ENCODE peak calls at places on chromosomes 7 and 10, in ten cellular contexts. One of them, this sample, is unnamed.

GRCh38 chr10:1152386-1153252 is 96.4 kb downstream of the WDR37 start:
- DNase-seq in fibroblast of lung: no peak
- DNase-seq in endodermal cell: peak; percentile 35
- DNase-seq in NB4: no peak
- DNase-seq in mucosa of descending colon: no peak
- DNase-seq in type B pancreatic cell: peak; percentile 43
- DNase-seq in A549: no peak
- DNase-seq in HCT116: no peak
- DNase-seq in astrocyte of the spinal cord: no peak
- DNase-seq in left lung: no peak
- DNase-seq in this sample: no peak

GRCh38 chr7:87517136-87517805 is 41.8 kb upstream of the ABCB4 start:
- DNase-seq in left lung: no peak
- DNase-seq in NB4: peak; percentile 4
- DNase-seq in mucosa of descending colon: no peak
- DNase-seq in type B pancreatic cell: no peak
- DNase-seq in fibroblast of lung: no peak
- DNase-seq in HCT116: no peak
- DNase-seq in A549: no peak
- DNase-seq in endodermal cell: no peak
- DNase-seq in astrocyte of the spinal cord: peak; percentile 28
- DNase-seq in this sample: no peak

GRCh38 chr10:121580276-121581116 is 17.7 kb downstream of the FGFR2 start:
- DNase-seq in type B pancreatic cell: no peak
- DNase-seq in NB4: no peak
- DNase-seq in astrocyte of the spinal cord: no peak
- DNase-seq in HCT116: no peak
- DNase-seq in endodermal cell: peak; percentile 88
- DNase-seq in A549: no peak
- DNase-seq in fibroblast of lung: no peak
- DNase-seq in left lung: no peak
- DNase-seq in mucosa of descending colon: no peak
- DNase-seq in this sample: peak; percentile 63

GRCh38 chr7:115070311-115070710 is 148.4 kb downstream of the MDFIC start:
- DNase-seq in fibroblast of lung: no peak
- DNase-seq in HCT116: no peak
- DNase-seq in mucosa of descending colon: no peak
- DNase-seq in type B pancreatic cell: no peak
- DNase-seq in NB4: no peak
- DNase-seq in endodermal cell: no peak
- DNase-seq in left lung: no peak
- DNase-seq in A549: no peak
- DNase-seq in astrocyte of the spinal cord: no peak
- DNase-seq in this sample: no peak

GRCh38 chr7:127770870-127771269 is 118.9 kb downstream of the SND1 start:
- DNase-seq in astrocyte of the spinal cord: no peak
- DNase-seq in NB4: no peak
- DNase-seq in left lung: no peak
- DNase-seq in mucosa of descending colon: no peak
- DNase-seq in endodermal cell: no peak
- DNase-seq in type B pancreatic cell: no peak
- DNase-seq in fibroblast of lung: peak; percentile 44
- DNase-seq in HCT116: no peak
- DNase-seq in A549: no peak
- DNase-seq in this sample: no peak

GRCh38 chr7:37385787-37386186 is 62.9 kb downstream of the ELMO1 start:
- DNase-seq in fibroblast of lung: no peak
- DNase-seq in type B pancreatic cell: no peak
- DNase-seq in A549: no peak
- DNase-seq in left lung: peak; percentile 73
- DNase-seq in astrocyte of the spinal cord: no peak
- DNase-seq in HCT116: no peak
- DNase-seq in NB4: peak; percentile 19
- DNase-seq in endodermal cell: no peak
- DNase-seq in mucosa of descending colon: no peak
- DNase-seq in this sample: no peak

GRCh38 chr10:35004651-35005050 is 85.5 kb downstream of the CUL2 start:
- DNase-seq in NB4: peak; percentile 84
- DNase-seq in mucosa of descending colon: no peak
- DNase-seq in astrocyte of the spinal cord: no peak
- DNase-seq in endodermal cell: no peak
- DNase-seq in A549: no peak
- DNase-seq in type B pancreatic cell: no peak
- DNase-seq in HCT116: no peak
- DNase-seq in fibroblast of lung: no peak
- DNase-seq in left lung: no peak
- DNase-seq in this sample: no peak

GRCh38 chr10:71767420-71768035 is 5.8 kb downstream of the VSIR start:
- DNase-seq in HCT116: no peak
- DNase-seq in fibroblast of lung: peak; percentile 27
- DNase-seq in left lung: no peak
- DNase-seq in astrocyte of the spinal cord: peak; percentile 13
- DNase-seq in mucosa of descending colon: peak; percentile 72
- DNase-seq in NB4: no peak
- DNase-seq in endodermal cell: no peak
- DNase-seq in type B pancreatic cell: no peak
- DNase-seq in A549: peak; percentile 32
- DNase-seq in this sample: no peak

GRCh38 chr7:2444476-2444875 is 31.7 kb downstream of the GRIFIN start:
- DNase-seq in NB4: no peak
- DNase-seq in mucosa of descending colon: no peak
- DNase-seq in A549: no peak
- DNase-seq in type B pancreatic cell: no peak
- DNase-seq in endodermal cell: no peak
- DNase-seq in astrocyte of the spinal cord: peak; percentile 61
- DNase-seq in left lung: no peak
- DNase-seq in HCT116: no peak
- DNase-seq in fibroblast of lung: peak; percentile 6
- DNase-seq in this sample: no peak

GRCh38 chr7:157466473-157467261 is 129.9 kb downstream of the DNAJB6 start:
- DNase-seq in HCT116: no peak
- DNase-seq in A549: no peak
- DNase-seq in astrocyte of the spinal cord: no peak
- DNase-seq in left lung: no peak
- DNase-seq in mucosa of descending colon: no peak
- DNase-seq in type B pancreatic cell: peak; percentile 58
- DNase-seq in endodermal cell: peak; percentile 62
- DNase-seq in NB4: no peak
- DNase-seq in fibroblast of lung: no peak
- DNase-seq in this sample: no peak

GRCh38 chr10:126948355-126949160 is 43.3 kb downstream of the DOCK1 start:
- DNase-seq in HCT116: no peak
- DNase-seq in A549: no peak
- DNase-seq in endodermal cell: no peak
- DNase-seq in fibroblast of lung: no peak
- DNase-seq in type B pancreatic cell: no peak
- DNase-seq in left lung: no peak
- DNase-seq in NB4: no peak
- DNase-seq in mucosa of descending colon: no peak
- DNase-seq in astrocyte of the spinal cord: no peak
- DNase-seq in this sample: no peak

GRCh38 chr10:50291261-50291850 is 40.0 kb upstream of the ASAH2 start:
- DNase-seq in fibroblast of lung: peak; percentile 49
- DNase-seq in NB4: no peak
- DNase-seq in HCT116: no peak
- DNase-seq in mucosa of descending colon: no peak
- DNase-seq in astrocyte of the spinal cord: peak; percentile 43
- DNase-seq in type B pancreatic cell: no peak
- DNase-seq in left lung: no peak
- DNase-seq in endodermal cell: no peak
- DNase-seq in A549: no peak
- DNase-seq in this sample: no peak

GRCh38 chr10:132878730-132879407 is 63.5 kb downstream of the CFAP46 start:
- DNase-seq in HCT116: no peak
- DNase-seq in astrocyte of the spinal cord: no peak
- DNase-seq in fibroblast of lung: no peak
- DNase-seq in A549: no peak
- DNase-seq in NB4: no peak
- DNase-seq in type B pancreatic cell: peak; percentile 66
- DNase-seq in mucosa of descending colon: peak; percentile 9
- DNase-seq in left lung: peak; percentile 68
- DNase-seq in endodermal cell: peak; percentile 35
- DNase-seq in this sample: no peak

GRCh38 chr7:17015575-17015974 is 133.8 kb upstream of the AGR3 start:
- DNase-seq in left lung: no peak
- DNase-seq in astrocyte of the spinal cord: peak; percentile 20
- DNase-seq in HCT116: no peak
- DNase-seq in mucosa of descending colon: no peak
- DNase-seq in NB4: no peak
- DNase-seq in endodermal cell: no peak
- DNase-seq in fibroblast of lung: peak; percentile 6
- DNase-seq in type B pancreatic cell: no peak
- DNase-seq in A549: no peak
- DNase-seq in this sample: no peak

GRCh38 chr10:79038841-79039201 is 29.9 kb upstream of the ZMIZ1 start:
- DNase-seq in A549: no peak
- DNase-seq in astrocyte of the spinal cord: peak; percentile 3
- DNase-seq in type B pancreatic cell: no peak
- DNase-seq in HCT116: no peak
- DNase-seq in fibroblast of lung: peak; percentile 47
- DNase-seq in left lung: no peak
- DNase-seq in endodermal cell: peak; percentile 89
- DNase-seq in NB4: no peak
- DNase-seq in mucosa of descending colon: no peak
- DNase-seq in this sample: peak; percentile 38

GRCh38 chr7:55548295-55548731 is 24.0 kb downstream of the VOPP1 start:
- DNase-seq in type B pancreatic cell: no peak
- DNase-seq in astrocyte of the spinal cord: no peak
- DNase-seq in A549: no peak
- DNase-seq in mucosa of descending colon: no peak
- DNase-seq in NB4: no peak
- DNase-seq in fibroblast of lung: no peak
- DNase-seq in left lung: no peak
- DNase-seq in endodermal cell: peak; percentile 33
- DNase-seq in HCT116: no peak
- DNase-seq in this sample: no peak

GRCh38 chr10:84540022-84540616 is 211.7 kb downstream of the CCSER2 start:
- DNase-seq in left lung: no peak
- DNase-seq in type B pancreatic cell: no peak
- DNase-seq in A549: peak; percentile 33
- DNase-seq in endodermal cell: no peak
- DNase-seq in astrocyte of the spinal cord: peak; percentile 90
- DNase-seq in NB4: no peak
- DNase-seq in fibroblast of lung: peak; percentile 40
- DNase-seq in HCT116: no peak
- DNase-seq in mucosa of descending colon: no peak
- DNase-seq in this sample: no peak

GRCh38 chr7:92634924-92635519 is 44.8 kb upstream of the FAM133B start:
- DNase-seq in endodermal cell: no peak
- DNase-seq in A549: no peak
- DNase-seq in HCT116: peak; percentile 39
- DNase-seq in astrocyte of the spinal cord: peak; percentile 88
- DNase-seq in mucosa of descending colon: no peak
- DNase-seq in NB4: peak; percentile 72
- DNase-seq in type B pancreatic cell: no peak
- DNase-seq in fibroblast of lung: peak; percentile 68
- DNase-seq in left lung: no peak
- DNase-seq in this sample: no peak

GRCh38 chr10:101011517-101012423 is 12.2 kb downstream of the LZTS2 start:
- DNase-seq in endodermal cell: peak; percentile 81
- DNase-seq in type B pancreatic cell: no peak
- DNase-seq in A549: peak; percentile 55
- DNase-seq in left lung: no peak
- DNase-seq in astrocyte of the spinal cord: no peak
- DNase-seq in mucosa of descending colon: no peak
- DNase-seq in NB4: no peak
- DNase-seq in fibroblast of lung: no peak
- DNase-seq in HCT116: no peak
- DNase-seq in this sample: no peak
- TF ChIP-seq CTCF in endodermal cell: peak; percentile 76
- TF ChIP-seq CTCF in type B pancreatic cell: peak; percentile 66
- TF ChIP-seq CTCF in A549: peak; percentile 27
- TF ChIP-seq CTCF in left lung: no peak
- TF ChIP-seq CTCF in astrocyte of the spinal cord: peak; percentile 59
- TF ChIP-seq CTCF in mucosa of descending colon: no peak
- TF ChIP-seq CTCF in NB4: no peak
- TF ChIP-seq CTCF in fibroblast of lung: peak; percentile 52
- TF ChIP-seq CTCF in HCT116: peak; percentile 75
- TF ChIP-seq CTCF in this sample: no peak

DNA sequence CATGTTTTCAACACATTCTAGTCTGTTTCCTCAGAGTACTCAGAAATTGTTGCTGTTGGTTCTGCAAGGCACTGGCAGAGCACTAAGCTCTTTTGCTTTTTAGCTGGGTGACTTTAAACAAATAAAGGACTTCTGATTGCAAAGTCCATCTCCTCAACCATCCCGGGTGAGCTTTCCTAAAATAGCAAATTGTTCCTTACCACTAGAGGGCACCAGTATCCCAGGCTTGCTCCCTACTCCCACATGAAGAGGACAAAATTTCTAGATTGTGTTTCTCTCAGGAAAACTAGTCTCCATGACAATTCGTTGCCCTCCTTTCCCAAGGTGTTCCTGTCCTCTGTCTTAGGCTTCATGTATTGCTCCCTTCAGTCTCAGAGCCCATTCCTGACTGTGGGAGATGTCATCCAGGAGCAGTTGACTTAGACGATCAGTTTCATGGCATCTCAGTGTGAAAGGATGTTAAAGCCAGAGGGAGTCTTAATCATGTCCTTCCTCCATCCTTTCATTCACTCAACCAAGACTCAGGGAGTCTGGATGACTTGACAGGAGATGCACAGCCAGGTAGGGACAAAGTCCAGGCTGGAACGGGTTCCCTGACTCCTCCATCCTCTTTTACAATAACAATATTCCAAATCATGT is 23.8 kb downstream of the OPALIN start:
- DNase-seq in mucosa of descending colon: no peak
- DNase-seq in fibroblast of lung: peak; percentile 55
- DNase-seq in endodermal cell: peak; percentile 79
- DNase-seq in HCT116: peak; percentile 13
- DNase-seq in astrocyte of the spinal cord: peak; percentile 34
- DNase-seq in NB4: peak; percentile 48
- DNase-seq in type B pancreatic cell: no peak
- DNase-seq in A549: peak; percentile 71
- DNase-seq in left lung: no peak
- DNase-seq in this sample: no peak
- TF ChIP-seq CTCF in mucosa of descending colon: peak; percentile 71
- TF ChIP-seq CTCF in fibroblast of lung: peak; percentile 89
- TF ChIP-seq CTCF in endodermal cell: peak; percentile 94
- TF ChIP-seq CTCF in HCT116: peak; percentile 84
- TF ChIP-seq CTCF in astrocyte of the spinal cord: peak; percentile 89
- TF ChIP-seq CTCF in NB4: peak; percentile 84
- TF ChIP-seq CTCF in type B pancreatic cell: peak; percentile 85
- TF ChIP-seq CTCF in A549: peak; percentile 76
- TF ChIP-seq CTCF in left lung: peak; percentile 61
- TF ChIP-seq CTCF in this sample: peak; percentile 82

GRCh38 chr7:130381468-130382312 is 1.4 kb downstream of the CPA1 start:
- DNase-seq in A549: no peak
- DNase-seq in HCT116: no peak
- DNase-seq in astrocyte of the spinal cord: no peak
- DNase-seq in left lung: no peak
- DNase-seq in NB4: no peak
- DNase-seq in endodermal cell: peak; percentile 92
- DNase-seq in type B pancreatic cell: no peak
- DNase-seq in mucosa of descending colon: no peak
- DNase-seq in fibroblast of lung: no peak
- DNase-seq in this sample: no peak
- TF ChIP-seq CTCF in A549: peak; percentile 15
- TF ChIP-seq CTCF in HCT116: peak; percentile 41
- TF ChIP-seq CTCF in astrocyte of the spinal cord: peak; percentile 28
- TF ChIP-seq CTCF in left lung: no peak
- TF ChIP-seq CTCF in NB4: no peak
- TF ChIP-seq CTCF in endodermal cell: peak; percentile 79
- TF ChIP-seq CTCF in type B pancreatic cell: no peak
- TF ChIP-seq CTCF in mucosa of descending colon: no peak
- TF ChIP-seq CTCF in fibroblast of lung: no peak
- TF ChIP-seq CTCF in this sample: no peak

GRCh38 chr7:6271091-6271658 is 1.2 kb downstream of the CYTH3 start:
- DNase-seq in astrocyte of the spinal cord: peak; percentile 53
- DNase-seq in type B pancreatic cell: no peak
- DNase-seq in fibroblast of lung: peak; percentile 62
- DNase-seq in A549: peak; percentile 92
- DNase-seq in NB4: peak; percentile 49
- DNase-seq in left lung: no peak
- DNase-seq in mucosa of descending colon: peak; percentile 54
- DNase-seq in endodermal cell: peak; percentile 68
- DNase-seq in HCT116: no peak
- DNase-seq in this sample: no peak
- TF ChIP-seq CTCF in astrocyte of the spinal cord: peak; percentile 55
- TF ChIP-seq CTCF in type B pancreatic cell: peak; percentile 48
- TF ChIP-seq CTCF in fibroblast of lung: peak; percentile 60
- TF ChIP-seq CTCF in A549: peak; percentile 33
- TF ChIP-seq CTCF in NB4: no peak
- TF ChIP-seq CTCF in left lung: peak; percentile 45
- TF ChIP-seq CTCF in mucosa of descending colon: no peak
- TF ChIP-seq CTCF in endodermal cell: peak; percentile 27
- TF ChIP-seq CTCF in HCT116: peak; percentile 43
- TF ChIP-seq CTCF in this sample: no peak